ENCODE peak calls at places on chromosomes 12 and 14, in seven cellular contexts. S is H1, W is HepG2, F is HCT116, R is SK-N-SH, Z is GM12878, O is K562. P is an unnamed sample.

GRCh38 chr12:23611320-23611719 is 338.1 kb downstream of the SOX5 start:
- DNase-seq in S (no peak), W (no peak), F (no peak), R (peak), Z (no peak), O (no peak), P (no peak)

GRCh38 chr12:54560374-54560858 is 11.0 kb downstream of the PDE1B start:
- DNase-seq in S (peak), W (no peak), F (peak), R (peak), Z (peak), O (peak), P (peak)

GRCh38 chr14:25833341-25834121 is 764.3 kb downstream of the NOVA1 start:
- DNase-seq in S (peak), W (peak), F (no peak), R (peak), Z (no peak), O (no peak), P (peak)

GRCh38 chr14:90488256-90488655 is 91.4 kb downstream of the CALM1 start:
- DNase-seq in S (peak), W (no peak), F (no peak), R (no peak), Z (no peak), O (no peak), P (no peak)

GRCh38 chr14:36627981-36628380 is 33.7 kb upstream of the PAX9 start:
- DNase-seq in S (no peak), W (no peak), F (no peak), R (no peak), Z (no peak), O (no peak), P (no peak)

GRCh38 chr12:124049451-124050094 is 76.6 kb downstream of the ZNF664 start:
- DNase-seq in S (no peak), W (no peak), F (no peak), R (peak), Z (no peak), O (no peak), P (no peak)

GRCh38 chr14:30034049-30034635 is 106.5 kb upstream of the PRKD1 start:
- DNase-seq in S (no peak), W (no peak), F (no peak), R (no peak), Z (no peak), O (no peak), P (no peak)

GRCh38 chr14:105494606-105494929 is 3.5 kb downstream of the TEDC1 start:
- DNase-seq in S (no peak), W (no peak), F (no peak), R (no peak), Z (no peak), O (no peak), P (no peak)

GRCh38 chr12:120394483-120395367 is 25.8 kb upstream of the MSI1 start:
- DNase-seq in S (peak), W (no peak), F (no peak), R (no peak), Z (no peak), O (no peak), P (peak)

GRCh38 chr12:131918311-131919050 is 10.6 kb upstream of the PUS1 start:
- DNase-seq in S (no peak), W (no peak), F (no peak), R (no peak), Z (no peak), O (no peak), P (no peak)

GRCh38 chr14:105865266-105865903 is 339.0 kb downstream of the TMEM121 start:
- DNase-seq in S (no peak), W (no peak), F (no peak), R (no peak), Z (no peak), O (no peak), P (no peak)

GRCh38 chr12:102958073-102958829 is 777 bp downstream of the ASCL1 start:
- DNase-seq in S (peak), W (no peak), F (no peak), R (peak), Z (no peak), O (no peak), P (no peak)

GRCh38 chr12:120116792-120117651 is 469 bp upstream of the RAB35 start:
- DNase-seq in S (peak), W (peak), F (peak), R (peak), Z (no peak), O (peak), P (peak)

GRCh38 chr12:127485528-127485927 is 781.4 kb upstream of the TMEM132C start:
- DNase-seq in S (no peak), W (no peak), F (no peak), R (no peak), Z (no peak), O (no peak), P (no peak)

GRCh38 chr14:79426103-79426755 is 785.1 kb downstream of the DIO2 start:
- DNase-seq in S (no peak), W (no peak), F (no peak), R (no peak), Z (no peak), O (no peak), P (no peak)

GRCh38 chr14:102697125-102697900 is 79.9 kb upstream of the TRAF3 start:
- DNase-seq in S (no peak), W (peak), F (no peak), R (no peak), Z (no peak), O (no peak), P (peak)

GRCh38 chr14:76985021-76985420 is 43.5 kb downstream of the IRF2BPL start:
- DNase-seq in S (no peak), W (peak), F (no peak), R (no peak), Z (no peak), O (no peak), P (peak)

GRCh38 chr12:95848575-95849388 is 10.0 kb upstream of the SNRPF start:
- DNase-seq in S (no peak), W (peak), F (no peak), R (peak), Z (no peak), O (no peak), P (peak)

GRCh38 chr14:104546591-104547309 is 32.8 kb upstream of the C14orf180 start:
- DNase-seq in S (peak), W (no peak), F (no peak), R (peak), Z (no peak), O (no peak), P (no peak)

GRCh38 chr12:16348435-16349131 is 1.1 kb downstream of the MGST1 start:
- DNase-seq in S (no peak), W (no peak), F (no peak), R (no peak), Z (peak), O (no peak), P (no peak)

GRCh38 chr12:88306471-88307069 is 164.5 kb downstream of the TMTC3 start:
- DNase-seq in S (no peak), W (no peak), F (no peak), R (no peak), Z (no peak), O (no peak), P (no peak)

DNA sequence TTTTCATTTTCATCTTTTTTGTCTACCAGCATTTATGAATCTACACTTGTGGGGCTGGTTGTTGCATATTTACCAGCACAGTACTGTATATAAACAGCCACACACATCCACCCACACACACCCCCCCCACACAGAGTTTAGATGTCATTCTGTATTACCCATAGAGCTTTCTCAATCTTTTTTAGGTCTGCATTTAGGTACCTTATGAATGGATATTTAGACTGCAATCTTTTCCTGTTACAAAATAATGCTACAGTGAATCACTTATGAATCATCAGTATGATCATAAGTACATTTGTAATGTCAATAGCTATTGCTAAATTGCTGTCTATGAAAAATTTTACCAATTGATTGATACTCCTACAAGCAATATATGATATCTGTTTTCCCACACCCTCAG is 67.3 kb upstream of the STK38L start:
- DNase-seq in S (no peak), W (no peak), F (no peak), R (no peak), Z (no peak), O (no peak), P (no peak)
- TF ChIP-seq JUND in S (no peak), W (no peak), F (peak), R (peak), Z (no peak), O (no peak), P (no peak)

GRCh38 chr12:84408936-84409335 is 503.7 kb downstream of the SLC6A15 start:
- DNase-seq in S (no peak), W (no peak), F (no peak), R (no peak), Z (no peak), O (no peak), P (no peak)
- TF ChIP-seq JUND in S (no peak), W (no peak), F (no peak), R (no peak), Z (no peak), O (no peak), P (no peak)

GRCh38 chr12:82314406-82314892 is 43.7 kb downstream of the CCDC59 start:
- DNase-seq in S (peak), W (peak), F (no peak), R (no peak), Z (no peak), O (no peak), P (no peak)
- TF ChIP-seq JUND in S (no peak), W (no peak), F (no peak), R (no peak), Z (no peak), O (no peak), P (no peak)

GRCh38 chr12:52692253-52692652 is 11.1 kb downstream of the KRT77 start:
- DNase-seq in S (peak), W (peak), F (no peak), R (peak), Z (no peak), O (peak), P (no peak)

GRCh38 chr12:52689936-52690335 is 9.7 kb upstream of the KRT1 start:
- DNase-seq in S (no peak), W (no peak), F (no peak), R (no peak), Z (no peak), O (no peak), P (no peak)

GRCh38 chr12:52691765-52692150 is 11.6 kb upstream of the KRT1 start:
- DNase-seq in S (no peak), W (no peak), F (no peak), R (peak), Z (no peak), O (no peak), P (no peak)

GRCh38 chr12:52690351-52691075 is 10.3 kb upstream of the KRT1 start:
- DNase-seq in S (no peak), W (no peak), F (no peak), R (no peak), Z (no peak), O (no peak), P (no peak)

DNA sequence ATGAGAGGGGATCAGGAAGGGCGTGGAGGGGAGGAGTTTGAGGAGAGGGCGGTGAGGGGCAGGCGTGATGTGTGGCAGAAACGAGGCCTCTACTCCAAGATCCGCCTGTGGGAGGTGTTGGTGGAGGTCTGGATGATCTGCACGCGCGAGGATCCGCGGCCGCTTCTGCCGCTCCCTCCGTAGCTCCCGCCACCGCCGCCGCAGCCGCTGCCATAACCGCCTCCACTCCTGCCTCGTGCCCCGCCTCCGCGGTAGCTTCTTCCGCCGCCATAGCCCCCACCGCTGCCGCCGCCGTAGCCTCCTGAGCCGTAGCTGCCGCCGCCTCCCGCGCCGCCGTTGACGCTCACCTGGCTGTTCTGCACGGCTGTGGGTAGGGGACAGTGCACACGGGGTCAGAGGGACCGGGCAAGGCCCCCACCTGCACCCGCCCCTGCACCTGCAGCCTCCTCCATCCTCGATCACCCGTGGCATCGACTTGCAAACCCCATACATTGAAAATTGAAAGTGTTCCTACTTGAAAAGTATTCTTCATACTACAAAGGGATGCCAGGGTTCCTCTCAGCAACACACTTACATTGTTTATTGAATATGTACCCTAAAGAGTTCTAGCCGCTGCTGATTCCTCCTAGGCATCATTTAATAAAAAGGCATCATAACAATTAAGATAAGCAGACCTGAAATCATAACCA is 11.0 kb upstream of the KRT1 start:
- DNase-seq in S (peak), W (no peak), F (no peak), R (peak), Z (no peak), O (peak), P (no peak)
- TF ChIP-seq JUND in S (no peak), W (no peak), F (no peak), R (no peak), Z (no peak), O (no peak), P (no peak)

DNA sequence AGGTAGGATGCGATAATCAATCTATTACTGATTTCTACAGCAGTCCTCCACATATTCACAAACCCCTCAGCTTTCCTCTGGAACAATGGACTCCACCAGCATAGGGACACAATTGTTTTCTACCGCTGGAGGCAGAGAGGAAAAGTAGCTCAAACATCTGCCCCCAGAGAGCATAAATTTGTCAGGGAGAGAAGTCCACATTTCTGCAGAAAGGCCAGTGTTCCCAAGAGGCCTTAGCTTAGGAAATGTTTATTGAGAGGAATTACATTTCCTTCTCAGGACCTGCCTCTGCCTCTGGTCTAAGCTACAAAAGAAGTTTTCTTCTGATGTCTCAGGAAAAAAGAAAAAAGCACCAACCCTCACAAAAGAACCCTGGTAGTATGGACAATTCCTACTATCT is 217.8 kb upstream of the BMP4 start:
- DNase-seq in S (no peak), W (no peak), F (no peak), R (no peak), Z (no peak), O (no peak), P (no peak)
- TF ChIP-seq JUND in S (no peak), W (no peak), F (no peak), R (no peak), Z (no peak), O (no peak), P (no peak)

GRCh38 chr14:23621204-23621931 is 14.8 kb upstream of the DHRS2 start:
- DNase-seq in S (no peak), W (no peak), F (no peak), R (no peak), Z (no peak), O (no peak), P (no peak)

GRCh38 chr14:23622990-23623389 is 13.2 kb upstream of the DHRS2 start:
- DNase-seq in S (no peak), W (no peak), F (no peak), R (no peak), Z (no peak), O (no peak), P (no peak)

GRCh38 chr14:23620177-23620702 is 15.9 kb upstream of the DHRS2 start:
- DNase-seq in S (no peak), W (no peak), F (no peak), R (no peak), Z (no peak), O (no peak), P (no peak)

GRCh38 chr14:23623962-23624361 is 12.2 kb upstream of the DHRS2 start:
- DNase-seq in S (no peak), W (no peak), F (no peak), R (no peak), Z (no peak), O (no peak), P (no peak)

DNA sequence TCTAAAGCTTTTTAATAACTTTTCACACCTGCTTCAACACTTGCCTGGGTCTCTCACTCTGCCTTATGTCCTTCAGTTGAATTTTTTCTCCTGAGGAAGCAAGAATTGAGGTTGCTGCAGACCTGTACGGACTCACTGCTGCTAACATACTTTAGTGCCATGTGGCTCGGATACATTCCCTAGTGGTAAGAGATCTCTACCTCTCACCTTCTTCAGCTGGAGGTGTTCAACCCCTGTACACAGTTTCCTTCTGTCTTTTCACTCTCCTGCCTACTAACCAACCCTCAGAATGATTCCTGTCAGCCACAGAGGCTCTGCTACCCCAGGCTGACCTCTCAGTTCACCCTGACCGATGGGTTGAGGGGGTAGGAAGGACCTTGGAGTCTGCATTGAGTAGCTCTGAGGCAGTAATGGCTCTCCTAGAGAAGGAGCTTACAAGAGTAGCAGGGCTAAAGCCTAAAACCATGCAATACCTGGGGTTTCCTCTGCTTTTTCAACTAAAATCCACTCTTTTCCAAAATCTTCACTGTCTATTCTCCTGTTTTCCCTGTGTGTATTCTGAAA is 14.2 kb upstream of the DHRS2 start:
- DNase-seq in S (no peak), W (no peak), F (no peak), R (no peak), Z (no peak), O (no peak), P (no peak)
- TF ChIP-seq JUND in S (no peak), W (no peak), F (no peak), R (no peak), Z (no peak), O (no peak), P (no peak)

GRCh38 chr14:73758392-73759182 is 44.4 kb upstream of the PNMA1 start:
- DNase-seq in S (peak), W (peak), F (peak), R (peak), Z (no peak), O (peak), P (peak)

GRCh38 chr14:73760598-73761586 is 46.7 kb upstream of the PNMA1 start:
- DNase-seq in S (no peak), W (no peak), F (no peak), R (no peak), Z (no peak), O (no peak), P (no peak)

GRCh38 chr14:73759714-73760597 is 45.8 kb upstream of the PNMA1 start:
- DNase-seq in S (peak), W (peak), F (peak), R (peak), Z (peak), O (peak), P (peak)

GRCh38 chr14:73757876-73758391 is 43.8 kb upstream of the PNMA1 start:
- DNase-seq in S (no peak), W (no peak), F (no peak), R (peak), Z (no peak), O (no peak), P (no peak)

DNA sequence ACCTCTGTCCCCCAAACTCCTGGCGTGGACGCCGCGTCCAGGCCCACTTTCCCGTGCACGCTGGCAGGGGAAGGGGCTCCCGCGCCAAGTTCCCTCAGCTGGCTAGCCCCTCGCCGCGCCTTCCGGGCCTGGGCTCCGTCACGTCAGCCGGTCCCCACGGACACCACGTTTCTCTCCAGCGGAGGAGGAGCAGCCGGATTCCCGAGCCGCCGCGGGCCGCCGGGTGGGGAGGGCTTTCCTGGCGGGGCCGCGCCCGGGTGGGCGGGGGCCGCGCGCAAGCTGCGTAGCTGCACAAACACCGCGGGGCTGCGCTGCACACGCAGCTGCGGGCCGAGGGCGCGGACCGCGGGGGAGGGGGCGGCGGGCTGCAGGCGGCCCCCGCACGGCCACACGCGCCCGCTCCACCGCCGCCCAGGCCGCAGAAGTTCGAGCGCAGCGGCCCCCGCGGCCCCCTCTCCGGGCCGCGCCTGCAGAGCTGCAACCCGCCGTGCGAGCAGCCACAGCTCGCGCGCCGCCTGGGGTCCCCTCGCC is 45.1 kb upstream of the PNMA1 start:
- DNase-seq in S (no peak), W (no peak), F (no peak), R (peak), Z (no peak), O (peak), P (no peak)
- TF ChIP-seq JUND in S (no peak), W (no peak), F (no peak), R (no peak), Z (no peak), O (no peak), P (no peak)

DNA sequence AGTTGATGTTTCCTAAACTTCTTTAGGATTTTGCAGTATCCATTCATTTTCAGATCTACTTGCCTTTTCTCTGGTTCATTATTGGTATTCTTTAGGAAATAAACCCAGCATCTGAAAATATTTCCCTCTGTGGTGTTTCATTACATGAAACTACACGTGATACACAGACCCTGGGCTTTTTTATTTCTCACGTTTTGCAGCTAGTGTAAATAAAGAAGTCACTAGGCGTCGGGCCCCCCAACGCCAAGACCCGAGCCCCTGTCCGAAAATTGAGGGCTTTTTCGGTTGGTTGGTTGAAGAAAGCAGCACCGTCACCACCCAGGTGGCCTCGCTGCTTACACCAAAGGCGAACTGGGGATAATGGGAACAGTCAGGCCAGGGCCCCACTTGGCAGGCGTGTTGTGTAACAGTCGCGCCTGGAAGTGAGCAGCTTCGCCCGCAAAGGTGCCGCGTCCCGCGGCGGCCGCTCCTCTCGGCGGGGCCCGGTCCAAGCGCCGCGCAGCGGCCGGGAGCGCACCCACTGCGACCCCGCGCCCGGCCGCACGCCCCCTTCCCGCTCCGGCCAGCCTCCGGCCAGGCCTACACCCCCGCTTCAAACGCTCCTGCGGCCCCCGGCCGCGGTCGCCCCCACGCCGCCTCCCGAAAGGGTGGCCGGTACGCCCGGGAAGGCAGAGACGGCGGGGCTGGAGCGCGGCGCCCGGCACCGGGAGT is 1.2 kb downstream of the DUSP16 start:
- DNase-seq in S (peak), W (peak), F (no peak), R (peak), Z (no peak), O (no peak), P (no peak)
- TF ChIP-seq JUND in S (no peak), W (no peak), F (no peak), R (no peak), Z (no peak), O (no peak), P (no peak)

P was measured in T47D.